ENCODE peak calls at places on chromosomes 1 and 21, in four cellular contexts. G, Z, A and Y are unnamed samples.

GRCh38 chr1:201791051-201791774 is 37.7 kb upstream of the IPO9 start:
- DNase-seq in A (no peak), G (peak; percentile 72), Z (no peak), Y (no peak)

GRCh38 chr1:192657760-192658159 is 21.8 kb downstream of the RGS13 start:
- DNase-seq in G (no peak), A (no peak), Z (no peak), Y (no peak)

GRCh38 chr1:154502066-154502741 is at the start of the genes SHE and TDRD10:
- DNase-seq in Z (no peak), A (no peak), G (no peak), Y (no peak)

GRCh38 chr1:223837206-223837605 is 8.5 kb downstream of the TP53BP2 start:
- DNase-seq in G (peak; percentile 61), A (no peak), Z (no peak), Y (no peak)

GRCh38 chr1:77245724-77246294 is 26.6 kb upstream of the PIGK start:
- DNase-seq in G (peak; percentile 86), A (no peak), Z (no peak), Y (no peak)

GRCh38 chr1:78607944-78608343 is 12.3 kb upstream of the IFI44L start:
- DNase-seq in Z (no peak), G (no peak), A (peak; percentile 4), Y (no peak)

GRCh38 chr1:26358411-26359384 is 4.8 kb upstream of the CRYBG2 start:
- DNase-seq in A (peak; percentile 83), Z (no peak), G (no peak), Y (peak; percentile 97)

GRCh38 chr21:45529785-45530422 is 12.3 kb downstream of the SLC19A1 start:
- DNase-seq in A (no peak), G (no peak), Z (no peak), Y (no peak)

GRCh38 chr1:18736958-18737357 is 106.3 kb downstream of the PAX7 start:
- DNase-seq in G (no peak), Z (no peak), A (no peak), Y (no peak)

GRCh38 chr1:84687703-84688460 is 2.4 kb downstream of the SSX2IP start:
- DNase-seq in A (no peak), Z (no peak), G (no peak), Y (no peak)

GRCh38 chr1:84689514-84690396 is 506 bp downstream of the SSX2IP start:
- DNase-seq in G (peak; percentile 49), Z (no peak), A (peak; percentile 54), Y (no peak)

GRCh38 chr1:84686203-84686602 is 4.1 kb downstream of the SSX2IP start:
- DNase-seq in G (no peak), A (no peak), Z (no peak), Y (no peak)

GRCh38 chr1:84690397-84691138 is at the start of gene SSX2IP:
- DNase-seq in G (peak; percentile 96), A (peak; percentile 97), Z (peak; percentile 80), Y (peak; percentile 95)

DNA sequence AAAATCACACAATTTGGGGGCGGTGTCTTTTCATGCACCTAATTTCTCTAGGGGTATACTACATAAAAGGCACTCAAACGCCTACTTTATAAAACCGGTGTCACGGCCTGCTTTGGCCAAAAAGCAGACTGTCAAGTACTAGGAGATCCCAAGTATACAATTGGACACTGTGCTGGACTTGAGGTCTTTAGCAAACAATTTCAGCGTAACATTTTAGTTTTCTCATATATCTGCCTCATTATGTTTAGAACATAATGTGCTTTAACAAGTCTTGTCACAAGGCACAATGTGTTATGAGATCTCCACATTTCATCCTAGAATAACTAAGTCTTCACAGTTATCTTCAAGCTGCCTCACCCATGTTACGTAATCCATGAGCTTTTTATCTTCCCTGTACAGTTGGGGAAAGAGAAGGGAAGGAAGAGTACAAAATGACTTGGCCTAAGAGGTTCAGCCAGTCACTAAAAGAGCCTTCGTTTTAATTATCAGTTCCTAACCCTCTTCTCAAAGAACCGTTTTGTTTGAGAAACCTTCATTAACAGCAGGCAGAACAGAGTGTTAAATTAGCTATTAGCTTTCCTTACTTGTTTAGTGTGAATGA is 1.7 kb downstream of the SSX2IP start:
- DNase-seq in G (no peak), Z (no peak), A (no peak), Y (no peak)
- H3K4me3 ChIP-seq in G (peak overlapping the region; percentile 45), Z (peak overlapping the region; percentile 93), A (no peak overlapping the region), Y (peak overlapping the region; percentile 96)

GRCh38 chr1:203031467-203031866 is 5.2 kb downstream of the PPFIA4 start:
- DNase-seq in G (no peak), Z (no peak), A (no peak), Y (no peak)
- TF ChIP-seq CTCF in G (no peak), Z (no peak), A (no peak), Y (peak; percentile 68)

DNA sequence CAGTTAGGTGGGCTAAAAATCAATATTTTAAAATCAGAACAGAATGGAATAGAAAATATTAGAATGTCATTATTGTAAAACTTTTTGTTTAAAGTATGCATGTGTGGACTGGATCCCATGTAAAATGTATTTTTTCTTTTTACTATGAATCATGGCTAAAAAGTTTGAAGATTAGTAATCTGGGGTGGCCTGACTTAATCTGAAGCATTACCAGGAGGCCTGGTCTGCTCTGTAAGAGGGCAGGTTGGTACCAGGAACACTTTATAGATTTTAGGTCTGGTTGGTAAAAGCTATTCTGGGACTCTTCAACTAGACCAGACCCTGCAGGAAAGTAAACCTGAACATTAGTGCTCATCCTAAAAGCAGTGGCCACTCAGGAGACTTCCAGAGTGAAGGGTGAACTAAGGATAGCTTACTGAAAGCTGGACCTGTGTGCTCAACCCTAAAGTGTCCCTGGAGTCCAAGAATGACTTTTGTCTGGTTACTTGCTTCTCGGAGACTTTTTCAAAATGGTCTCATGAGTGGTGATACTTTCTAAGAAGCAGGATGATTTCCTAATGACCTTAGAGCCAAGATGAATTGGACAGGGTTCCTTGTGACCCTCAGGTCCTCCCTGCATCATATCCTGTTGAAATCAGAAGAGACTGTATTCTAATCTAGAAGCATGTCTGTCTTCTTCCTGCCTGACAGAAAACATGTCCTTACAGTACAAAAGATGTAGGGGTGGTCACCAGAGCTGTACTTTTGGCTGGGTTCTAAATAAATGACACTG is 16.6 kb downstream of the RGL1 start:
- DNase-seq in G (no peak), Z (no peak), A (no peak), Y (no peak)
- H3K4me3 ChIP-seq in G (no peak overlapping the region), Z (no peak overlapping the region), A (no peak overlapping the region), Y (no peak overlapping the region)

GRCh38 chr1:205454903-205455335 is 926 bp downstream of the BLACAT1 start:
- DNase-seq in Z (no peak), A (no peak), G (no peak), Y (no peak)
- TF ChIP-seq CTCF in Z (no peak), A (peak; percentile 31), G (no peak), Y (no peak)

DNA sequence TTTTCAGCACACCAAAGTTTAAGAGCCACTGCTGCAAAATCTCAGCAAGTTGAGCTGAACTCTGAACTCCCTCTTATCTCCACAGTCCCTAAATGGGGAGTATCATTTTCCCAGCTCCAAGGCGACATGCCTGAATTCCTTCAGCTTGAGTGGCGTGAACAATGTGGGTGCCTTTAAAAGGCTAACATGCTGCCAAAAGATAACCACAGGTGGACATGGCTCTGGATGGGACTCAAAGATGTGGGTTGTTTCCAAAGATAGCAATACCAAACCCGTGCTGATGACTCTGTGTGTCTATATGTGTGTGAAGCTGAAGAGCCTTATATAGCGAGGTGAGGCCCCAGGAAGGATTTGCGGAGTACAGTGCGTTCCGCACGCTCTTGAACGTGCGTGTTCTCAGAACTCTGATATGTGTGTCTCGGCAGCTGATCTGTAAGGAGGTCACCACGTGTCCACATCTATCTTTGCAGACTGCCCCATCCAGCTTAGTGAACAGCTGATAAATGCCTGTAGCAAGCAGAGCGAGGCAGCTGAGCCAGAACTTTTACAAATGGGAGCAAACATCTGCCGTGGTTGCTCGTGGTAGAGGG is 189.2 kb downstream of the DYRK1A start:
- DNase-seq in A (no peak), Z (no peak), G (no peak), Y (no peak)
- H3K4me3 ChIP-seq in A (no peak overlapping the region), Z (no peak overlapping the region), G (no peak overlapping the region), Y (no peak overlapping the region)

GRCh38 chr1:3727042-3727824 is 25.0 kb upstream of the CCDC27 start:
- DNase-seq in G (no peak), A (no peak), Z (no peak), Y (no peak)
- TF ChIP-seq CTCF in G (no peak), A (no peak), Z (no peak), Y (peak; percentile 56)